ENCODE peak calls at places on chromosome 10, in four cellular contexts. D is HepG2, P is GM12878, I is K562. E is an unnamed sample.

GRCh38 chr10:16756561-16757221 is 60.5 kb downstream of the RSU1 start:
- DNase-seq in I (no peak), D (no peak), P (no peak), E (no peak)

GRCh38 chr10:91549296-91549695 is 83.6 kb downstream of the PPP1R3C start:
- DNase-seq in P (no peak), I (no peak), D (no peak), E (no peak)

GRCh38 chr10:116598326-116598725 is 7.6 kb downstream of the PNLIPRP1 start:
- DNase-seq in P (no peak), I (no peak), D (no peak), E (no peak)

GRCh38 chr10:113438660-113439059 is 114.2 kb upstream of the HABP2 start:
- DNase-seq in I (no peak), D (no peak), P (no peak), E (no peak)

GRCh38 chr10:123135415-123136141 is at the start of gene HMX3:
- DNase-seq in D (no peak), P (no peak), I (peak; percentile 70), E (peak; percentile 79)

GRCh38 chr10:28254290-28254985 is 48.4 kb downstream of the MPP7 start:
- DNase-seq in D (no peak), I (no peak), P (no peak), E (no peak)

GRCh38 chr10:49746626-49747302 is 15.4 kb downstream of the OGDHL start:
- DNase-seq in I (no peak), D (no peak), P (no peak), E (no peak)

GRCh38 chr10:30510184-30510931 is 76.4 kb downstream of the MAP3K8 start:
- DNase-seq in D (no peak), P (no peak), I (peak; percentile 32), E (no peak)

GRCh38 chr10:51129946-51130554 is 55.8 kb downstream of the PRKG1 start:
- DNase-seq in I (no peak), D (no peak), P (no peak), E (no peak)

GRCh38 chr10:132356621-132357195 is 24.7 kb downstream of the LRRC27 start:
- DNase-seq in P (no peak), I (no peak), D (no peak), E (no peak)

GRCh38 chr10:129057856-129058663 is 409.0 kb upstream of the MGMT start:
- DNase-seq in D (no peak), P (peak; percentile 40), I (no peak), E (no peak)

GRCh38 chr10:488081-488932 is 201.2 kb downstream of the DIP2C start:
- DNase-seq in I (no peak), D (no peak), P (no peak), E (no peak)

GRCh38 chr10:118564652-118565051 is 30.8 kb downstream of the PRLHR start:
- DNase-seq in I (no peak), P (no peak), D (no peak), E (peak; percentile 73)

GRCh38 chr10:60809157-60809556 is 30.9 kb downstream of the CDK1 start:
- DNase-seq in I (no peak), D (no peak), P (no peak), E (no peak)

GRCh38 chr10:129522041-129522585 is 55.1 kb downstream of the MGMT start:
- DNase-seq in I (no peak), P (no peak), D (no peak), E (peak; percentile 36)

GRCh38 chr10:14547826-14548225 is 217.1 kb upstream of the FRMD4A start:
- DNase-seq in D (no peak), P (no peak), I (peak; percentile 20), E (peak; percentile 55)

GRCh38 chr10:61629594-61629993 is 33.1 kb upstream of the CABCOCO1 start:
- DNase-seq in D (no peak), I (no peak), P (no peak), E (peak; percentile 17)

GRCh38 chr10:75428434-75429158 is 2.8 kb upstream of the LRMDA start:
- DNase-seq in D (no peak), I (no peak), P (peak; percentile 16), E (no peak)

GRCh38 chr10:119326167-119326566 is 118.8 kb downstream of the GRK5 start:
- DNase-seq in P (no peak), D (no peak), I (no peak), E (no peak)

GRCh38 chr10:120460776-120461175 is 3.7 kb downstream of the PLPP4 start:
- DNase-seq in P (no peak), I (peak; percentile 12), D (no peak), E (no peak)

GRCh38 chr10:26380815-26381214 is 57.3 kb upstream of the APBB1IP start:
- DNase-seq in D (no peak), I (peak; percentile 12), P (no peak), E (no peak)

GRCh38 chr10:122018951-122019413 is 30.0 kb downstream of the TACC2 start:
- DNase-seq in D (no peak), I (no peak), P (no peak), E (no peak)

GRCh38 chr10:122450336-122450990 is 4.0 kb upstream of the ARMS2 start:
- DNase-seq in I (no peak), P (no peak), D (no peak), E (no peak)

GRCh38 chr10:113434315-113434714 is 118.5 kb upstream of the HABP2 start:
- DNase-seq in P (no peak), I (no peak), D (no peak), E (no peak)

GRCh38 chr10:70378122-70378521 is 4.3 kb downstream of the LRRC20 start:
- DNase-seq in P (no peak), D (no peak), I (no peak), E (no peak)

GRCh38 chr10:127877116-127877515 is 15.6 kb downstream of the CLRN3 start:
- DNase-seq in I (no peak), D (no peak), P (no peak), E (no peak)

GRCh38 chr10:112991888-112992491 is 41.9 kb downstream of the TCF7L2 start:
- DNase-seq in I (no peak), P (no peak), D (peak; percentile 47), E (no peak)

GRCh38 chr10:43110318-43111071 is 27.8 kb upstream of the CSGALNACT2 start:
- DNase-seq in D (peak; percentile 9), I (no peak), P (no peak), E (no peak)

GRCh38 chr10:61354538-61354937 is 98.6 kb downstream of the TMEM26 start:
- DNase-seq in I (no peak), D (no peak), P (no peak), E (no peak)

DNA sequence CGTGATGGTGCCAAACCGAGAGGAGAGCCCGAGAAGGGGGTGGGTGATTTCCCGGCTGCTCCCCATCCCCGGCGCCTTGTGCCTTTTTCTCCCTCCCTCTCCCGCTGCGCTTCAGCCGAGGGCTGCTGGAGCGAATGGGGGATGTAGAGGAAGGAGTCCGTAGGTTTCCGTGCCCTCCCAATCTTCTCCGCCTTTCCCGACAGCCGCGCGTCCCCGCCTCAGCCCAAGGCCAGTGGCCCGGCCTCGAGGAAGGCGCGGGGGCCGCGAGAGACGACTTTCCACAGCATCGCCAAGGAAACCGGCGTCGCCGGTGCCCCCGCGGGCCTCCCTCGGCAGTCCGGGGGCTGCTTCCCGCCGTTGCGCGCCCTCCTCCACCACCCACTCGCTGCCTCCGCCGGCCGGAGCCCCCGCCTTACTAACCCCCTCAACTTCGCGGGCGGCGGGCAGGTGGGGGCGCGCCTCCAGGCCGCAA is 1.2 kb downstream of the EGR2 start:
- DNase-seq in P (no peak), D (no peak), I (no peak), E (peak; percentile 44)
- TF ChIP-seq ETV6 in P (no peak), D (no peak), I (no peak), E (no peak)

DNA sequence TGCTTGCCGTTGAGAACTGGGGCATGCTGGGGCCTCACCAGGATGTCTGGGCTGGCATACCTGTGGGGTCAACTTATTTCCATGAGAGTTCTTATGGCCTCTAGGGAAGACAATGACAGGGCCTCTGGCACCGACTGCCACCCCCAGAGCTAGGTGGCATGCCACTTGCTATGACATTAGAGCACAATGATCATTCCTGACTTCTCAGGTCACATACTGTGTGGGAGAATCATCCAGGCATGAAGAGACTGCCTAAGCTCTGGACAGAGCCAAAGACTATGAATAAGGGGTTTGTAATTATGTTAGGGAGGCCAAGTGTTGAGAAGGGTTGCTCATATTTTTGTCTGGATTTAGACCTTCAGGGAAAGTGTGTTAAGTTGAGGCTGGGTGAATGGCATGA is 97.5 kb downstream of the PTPN20 start:
- DNase-seq in D (no peak), P (no peak), I (no peak), E (no peak)
- TF ChIP-seq SP1 in D (no peak), P (no peak), I (no peak), E (no peak)

GRCh38 chr10:79413196-79413595 is 32.2 kb downstream of the ZCCHC24 start:
- DNase-seq in I (peak; percentile 62), P (no peak), D (no peak), E (no peak)
- TF ChIP-seq ATF3 in I (no peak), P (no peak), D (no peak), E (no peak)

GRCh38 chr10:97456686-97457065 is 10.7 kb downstream of the ZDHHC16 start:
- DNase-seq in P (no peak), D (no peak), I (no peak), E (no peak)

GRCh38 chr10:97451605-97452004 is 5.6 kb downstream of the ZDHHC16 start:
- DNase-seq in I (no peak), D (no peak), P (no peak), E (no peak)

GRCh38 chr10:97452352-97452751 is 6.4 kb downstream of the ZDHHC16 start:
- DNase-seq in P (no peak), I (no peak), D (no peak), E (no peak)

GRCh38 chr10:97456034-97456685 is 10.2 kb downstream of the ZDHHC16 start:
- DNase-seq in D (no peak), I (no peak), P (no peak), E (no peak)

GRCh38 chr10:97454330-97455036 is 8.5 kb downstream of the ZDHHC16 start:
- DNase-seq in I (no peak), P (no peak), D (no peak), E (no peak)
- TF ChIP-seq ETV6 in I (no peak), P (no peak), D (no peak), E (no peak)

GRCh38 chr10:89782470-89782869 is 81.1 kb downstream of the KIF20B start:
- DNase-seq in D (no peak), P (no peak), I (no peak), E (no peak)

GRCh38 chr10:89785095-89785494 is 83.7 kb downstream of the KIF20B start:
- DNase-seq in D (no peak), I (peak; percentile 15), P (no peak), E (no peak)

GRCh38 chr10:89789188-89789587 is 87.8 kb downstream of the KIF20B start:
- DNase-seq in P (no peak), D (no peak), I (no peak), E (no peak)

DNA sequence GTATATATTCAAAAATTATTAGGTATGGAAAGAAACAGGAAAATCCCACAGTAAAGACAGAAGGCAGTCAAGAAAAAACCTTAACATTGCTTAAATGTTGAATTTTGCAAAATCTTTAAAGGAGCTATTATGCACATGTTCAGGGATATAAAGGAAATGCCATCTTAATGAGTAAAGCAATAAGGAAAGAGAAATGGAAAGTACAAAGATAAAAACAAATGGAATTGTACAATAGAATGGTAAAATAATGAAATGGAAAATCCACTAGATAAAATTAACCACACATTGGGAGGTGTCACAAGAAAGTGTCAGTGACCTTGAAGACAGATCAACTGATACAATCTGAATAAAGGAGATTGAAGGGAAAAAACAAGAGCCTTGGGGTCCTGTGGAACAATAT is 82.0 kb downstream of the KIF20B start:
- DNase-seq in D (no peak), I (no peak), P (no peak), E (no peak)
- TF ChIP-seq SP1 in D (no peak), I (no peak), P (no peak), E (no peak)